ENCODE peak calls at places on chromosome 6, in six cellular contexts. V is stimulated activated naive CD8-positive, alpha-beta T cell treated with anti-CD3 and anti-CD28 coated beads, Interleukin-15, Interleukin-2, amounts not matched to agents 100 U/mL and 50 U/mL, for 24 hours; H is BJ; M is cardiac fibroblast; A is T-helper 9 cell; J is nephron progenitor cell. W is an unnamed sample.

GRCh38 chr6:128112494-128112893 is 211.6 kb upstream of the THEMIS start:
- DNase-seq in H (no peak), J (no peak), M (peak), V (no peak), A (no peak), W (no peak)

GRCh38 chr6:116404706-116405105 is 34.0 kb downstream of the DSE start:
- DNase-seq in M (peak), V (no peak), J (no peak), H (no peak), A (no peak), W (no peak)

GRCh38 chr6:99736302-99736701 is 129.7 kb downstream of the PRDM13 start:
- DNase-seq in J (no peak), H (no peak), M (no peak), A (no peak), V (no peak), W (no peak)

GRCh38 chr6:89122625-89123024 is 4.8 kb upstream of the SRSF12 start:
- DNase-seq in H (no peak), J (no peak), M (peak), V (no peak), A (no peak), W (no peak)

GRCh38 chr6:165605901-165606739 is 56.9 kb downstream of the PDE10A start:
- DNase-seq in H (no peak), M (no peak), V (no peak), A (no peak), J (no peak), W (no peak)

GRCh38 chr6:45667265-45667664 is 289.5 kb upstream of the SUPT3H start:
- DNase-seq in A (no peak), H (no peak), J (no peak), V (no peak), M (no peak), W (no peak)

GRCh38 chr6:160730911-160731310 is 28.9 kb downstream of the PLG start:
- DNase-seq in A (no peak), H (no peak), J (peak), M (no peak), V (no peak), W (peak)

GRCh38 chr6:37862992-37863391 is 43.5 kb downstream of the ZFAND3 start:
- DNase-seq in H (peak), V (no peak), A (no peak), M (no peak), J (no peak), W (no peak)

GRCh38 chr6:42142118-42142835 is at the start of gene C6orf132:
- DNase-seq in V (no peak), H (no peak), J (peak), M (no peak), A (no peak), W (peak)

GRCh38 chr6:122726649-122727048 is 52.9 kb upstream of the FABP7 start:
- DNase-seq in A (no peak), H (no peak), M (peak), J (peak), V (no peak), W (peak)

GRCh38 chr6:40343318-40343886 is 243.8 kb downstream of the LRFN2 start:
- DNase-seq in V (no peak), M (no peak), A (no peak), H (no peak), J (no peak), W (no peak)

GRCh38 chr6:52454556-52454955 is 34.4 kb downstream of the EFHC1 start:
- DNase-seq in M (peak), V (no peak), J (no peak), A (no peak), H (no peak), W (no peak)

GRCh38 chr6:141421378-141421777 is 711.3 kb upstream of the GJE1 start:
- DNase-seq in M (peak), A (no peak), V (no peak), J (no peak), H (peak), W (no peak)

GRCh38 chr6:156848533-156848932 is 71.4 kb downstream of the ARID1B start:
- DNase-seq in J (peak), H (no peak), V (no peak), M (peak), A (no peak), W (no peak)

GRCh38 chr6:54491431-54491830 is 183.2 kb downstream of the TINAG start:
- DNase-seq in V (no peak), J (no peak), M (no peak), H (no peak), A (no peak), W (no peak)

GRCh38 chr6:57207141-57207540 is 15.0 kb downstream of the RAB23 start:
- DNase-seq in V (no peak), A (no peak), H (no peak), M (peak), J (no peak), W (no peak)

GRCh38 chr6:17725083-17725482 is 18.4 kb upstream of the NUP153 start:
- DNase-seq in A (no peak), J (peak), H (no peak), M (peak), V (no peak), W (peak)

GRCh38 chr6:5490495-5491069 is 229.3 kb downstream of the FARS2 start:
- DNase-seq in A (no peak), J (no peak), M (no peak), H (no peak), V (no peak), W (no peak)

GRCh38 chr6:30147096-30147495 is 11.2 kb downstream of the TRIM40 start:
- DNase-seq in A (no peak), J (no peak), H (no peak), M (no peak), V (no peak), W (no peak)

GRCh38 chr6:16338577-16339262 is 100.3 kb downstream of the GMPR start:
- DNase-seq in J (peak), A (no peak), H (peak), V (no peak), M (peak), W (peak)

GRCh38 chr6:45577836-45578504 is 200.2 kb upstream of the SUPT3H start:
- DNase-seq in V (no peak), J (no peak), H (peak), A (no peak), M (peak), W (peak)

GRCh38 chr6:158586652-158587051 is 26.8 kb downstream of the TMEM181 start:
- DNase-seq in V (no peak), J (no peak), H (no peak), A (no peak), M (no peak), W (no peak)

W was measured in endothelial cell.